ENCODE peak calls at places on chromosome 9, in six cellular contexts. F is psoas muscle; E is activated CD8-positive, alpha-beta T cell treated with anti-CD3 and anti-CD28 coated beads for 36 hours; Y is left ventricle myocardium inferior; M is stimulated activated CD8-positive, alpha-beta memory T cell treated with anti-CD3 and anti-CD28 coated beads, Interleukin-2, amount 100 ng/mL, for 1 hour; Q is EL. D is an unnamed sample.

GRCh38 chr9:78807286-78807685 is 510.4 kb downstream of the PSAT1 start:
- DNase-seq in Y (no peak), E (no peak), Q (no peak), M (no peak), F (no peak), D (no peak)

GRCh38 chr9:133862585-133863041 is 124.5 kb upstream of the SARDH start:
- DNase-seq in Y (peak; percentile 54), Q (no peak), M (no peak), F (peak; percentile 58), E (no peak), D (no peak)

GRCh38 chr9:136679431-136679941 is 7.8 kb downstream of the AGPAT2 start:
- DNase-seq in F (peak; percentile 67), E (no peak), Y (no peak), Q (no peak), M (no peak), D (no peak)

GRCh38 chr9:31153250-31153840 is 1231.1 kb upstream of the ACO1 start:
- DNase-seq in E (no peak), Y (no peak), Q (no peak), F (no peak), M (no peak), D (no peak)

GRCh38 chr9:2477755-2478154 is 143.8 kb upstream of the VLDLR start:
- DNase-seq in F (no peak), M (no peak), Y (no peak), Q (peak; percentile 47), E (no peak), D (no peak)

GRCh38 chr9:129596541-129597328 is 24.2 kb downstream of the C9orf50 start:
- DNase-seq in M (no peak), Q (peak; percentile 84), E (no peak), F (peak; percentile 67), Y (peak; percentile 75), D (no peak)

GRCh38 chr9:34049630-34050384 is 1.1 kb upstream of the UBAP2 start:
- DNase-seq in F (no peak), Q (no peak), E (peak; percentile 6), M (no peak), Y (no peak), D (no peak)

GRCh38 chr9:135224921-135225541 is 137.6 kb downstream of the OLFM1 start:
- DNase-seq in E (no peak), Y (no peak), F (no peak), Q (no peak), M (no peak), D (no peak)

GRCh38 chr9:38062498-38063362 is 6.3 kb downstream of the SHB start:
- DNase-seq in M (no peak), Y (no peak), F (no peak), E (no peak), Q (peak; percentile 82), D (no peak)

GRCh38 chr9:72292874-72293607 is 72.0 kb downstream of the ZFAND5 start:
- DNase-seq in Q (peak; percentile 66), F (no peak), E (no peak), M (no peak), Y (no peak), D (no peak)

GRCh38 chr9:14690986-14691730 is 2.1 kb downstream of the ZDHHC21 start:
- DNase-seq in Y (no peak), M (no peak), E (no peak), F (no peak), Q (no peak), D (no peak)

GRCh38 chr9:10562581-10563343 is 50.0 kb downstream of the PTPRD start:
- DNase-seq in E (no peak), Q (no peak), F (no peak), M (no peak), Y (no peak), D (no peak)

GRCh38 chr9:98118640-98119601 is at the start of gene TRIM14:
- DNase-seq in E (peak; percentile 72), Q (peak; percentile 91), M (no peak), Y (peak; percentile 54), F (peak; percentile 59), D (no peak)

GRCh38 chr9:38271666-38272241 is 120.7 kb upstream of the ALDH1B1 start:
- DNase-seq in E (no peak), F (no peak), Q (no peak), Y (no peak), M (no peak), D (no peak)

D was measured in cortex of kidney.